ENCODE peak calls at places on chromosomes 7 and 10, in five cellular contexts. R is SHP77, G is COR-L47, Z is AG10803, O is lower leg skin. B is an unnamed sample.

GRCh38 chr7:77327932-77328628 is 88.1 kb downstream of the GSAP start:
- DNase-seq in R (peak), G (no peak), Z (no peak), O (no peak), B (no peak)

GRCh38 chr10:24310104-24310503 is 101.2 kb downstream of the KIAA1217 start:
- DNase-seq in R (no peak), G (no peak), Z (no peak), O (no peak), B (no peak)

GRCh38 chr10:3139135-3139910 is 33.3 kb downstream of the PITRM1 start:
- DNase-seq in R (no peak), G (no peak), Z (no peak), O (no peak), B (no peak)

GRCh38 chr7:90645784-90646183 is 49.7 kb downstream of the CDK14 start:
- DNase-seq in R (no peak), G (no peak), Z (no peak), O (no peak), B (no peak)

GRCh38 chr10:122162566-122163181 is 108.4 kb upstream of the BTBD16 start:
- DNase-seq in R (peak), G (peak), Z (no peak), O (no peak), B (no peak)

GRCh38 chr7:4882169-4882741 is 1.3 kb downstream of the RADIL start:
- DNase-seq in R (no peak), G (no peak), Z (peak), O (peak), B (no peak)

GRCh38 chr10:123633106-123633505 is 33.0 kb upstream of the GPR26 start:
- DNase-seq in R (no peak), G (no peak), Z (peak), O (peak), B (no peak)

GRCh38 chr10:71736570-71737355 is 17.2 kb upstream of the C10orf105 start:
- DNase-seq in R (no peak), G (no peak), Z (no peak), O (no peak), B (no peak)

GRCh38 chr10:95246582-95247051 is 44.2 kb downstream of the PDLIM1 start:
- DNase-seq in R (peak), G (peak), Z (peak), O (peak), B (peak)

GRCh38 chr10:61634711-61635110 is 28.0 kb upstream of the CABCOCO1 start:
- DNase-seq in R (no peak), G (no peak), Z (peak), O (no peak), B (no peak)

GRCh38 chr7:150978136-150978789 is at the start of gene KCNH2:
- DNase-seq in R (peak), G (peak), Z (no peak), O (no peak), B (peak)

GRCh38 chr7:66353547-66353946 is 148.4 kb downstream of the TPST1 start:
- DNase-seq in R (no peak), G (no peak), Z (peak), O (peak), B (no peak)

GRCh38 chr10:16408379-16408778 is 28.4 kb upstream of the PTER start:
- DNase-seq in R (no peak), G (peak), Z (no peak), O (no peak), B (no peak)

GRCh38 chr7:83921798-83922607 is 272.6 kb downstream of the SEMA3A start:
- DNase-seq in R (no peak), G (peak), Z (peak), O (no peak), B (peak)

GRCh38 chr10:98361131-98361633 is 53.8 kb downstream of the PYROXD2 start:
- DNase-seq in R (peak), G (no peak), Z (peak), O (peak), B (no peak)

GRCh38 chr7:103140061-103140460 is 8.8 kb downstream of the NAPEPLD start:
- DNase-seq in R (no peak), G (no peak), Z (peak), O (no peak), B (no peak)

GRCh38 chr10:113051456-113051855 is 101.4 kb downstream of the TCF7L2 start:
- DNase-seq in R (no peak), G (no peak), Z (peak), O (no peak), B (no peak)

GRCh38 chr7:65448824-65449504 is 75.3 kb downstream of the ZNF92 start:
- DNase-seq in R (no peak), G (no peak), Z (peak), O (no peak), B (no peak)

GRCh38 chr10:132243646-132244045 is 56.9 kb downstream of the DPYSL4 start:
- DNase-seq in R (no peak), G (no peak), Z (no peak), O (no peak), B (no peak)

GRCh38 chr7:37216923-37217322 is 231.7 kb downstream of the ELMO1 start:
- DNase-seq in R (no peak), G (no peak), Z (no peak), O (no peak), B (no peak)

GRCh38 chr10:120607710-120608703 is 151.0 kb downstream of the PLPP4 start:
- DNase-seq in R (no peak), G (no peak), Z (peak), O (no peak), B (no peak)

GRCh38 chr7:149719912-149720335 is 53.5 kb downstream of the ZNF467 start:
- DNase-seq in R (no peak), G (no peak), Z (no peak), O (peak), B (no peak)

GRCh38 chr7:18680576-18680975 is 185.0 kb downstream of the HDAC9 start:
- DNase-seq in R (no peak), G (no peak), Z (no peak), O (no peak), B (no peak)

GRCh38 chr10:71494470-71494869 is 97.8 kb downstream of the CDH23 start:
- DNase-seq in R (no peak), G (no peak), Z (no peak), O (no peak), B (no peak)

GRCh38 chr7:158948376-158948775 is 92.0 kb downstream of the DYNC2I1 start:
- DNase-seq in R (no peak), G (no peak), Z (no peak), O (no peak), B (no peak)

GRCh38 chr7:256461-256940 is 33.5 kb upstream of the FOXL3 start:
- DNase-seq in R (no peak), G (no peak), Z (no peak), O (no peak), B (no peak)

GRCh38 chr7:131068604-131069021 is 259.1 kb upstream of the MKLN1 start:
- DNase-seq in R (no peak), G (no peak), Z (peak), O (no peak), B (no peak)

GRCh38 chr10:73840056-73840402 is 28.6 kb upstream of the NDST2 start:
- DNase-seq in R (no peak), G (no peak), Z (no peak), O (no peak), B (no peak)

GRCh38 chr7:54161621-54162020 is 380.6 kb upstream of the VSTM2A start:
- DNase-seq in R (no peak), G (no peak), Z (no peak), O (no peak), B (no peak)

GRCh38 chr10:127278001-127278400 is 81.6 kb upstream of the INSYN2A start:
- DNase-seq in R (no peak), G (no peak), Z (peak), O (peak), B (peak)

GRCh38 chr10:34985823-34986222 is 104.3 kb downstream of the CUL2 start:
- DNase-seq in R (no peak), G (no peak), Z (no peak), O (peak), B (no peak)

GRCh38 chr7:128129224-128129864 is 98.1 kb upstream of the LRRC4 start:
- DNase-seq in R (no peak), G (no peak), Z (no peak), O (no peak), B (no peak)

GRCh38 chr10:32650246-32650655 is 204.3 kb downstream of the CCDC7 start:
- DNase-seq in R (no peak), G (no peak), Z (peak), O (no peak), B (no peak)

GRCh38 chr10:30151581-30152389 is 92.4 kb upstream of the JCAD start:
- DNase-seq in R (peak), G (no peak), Z (peak), O (no peak), B (no peak)

GRCh38 chr10:49577182-49577925 is 32.8 kb upstream of the SLC18A3 start:
- DNase-seq in R (no peak), G (no peak), Z (no peak), O (no peak), B (no peak)

GRCh38 chr10:122019414-122019975 is 30.5 kb downstream of the TACC2 start:
- DNase-seq in R (peak), G (no peak), Z (no peak), O (no peak), B (no peak)

GRCh38 chr10:43958964-43959363 is 310.3 kb upstream of the ZNF32 start:
- DNase-seq in R (no peak), G (no peak), Z (no peak), O (peak), B (no peak)

GRCh38 chr10:60044221-60044620 is 137.9 kb upstream of the CCDC6 start:
- DNase-seq in R (no peak), G (no peak), Z (peak), O (no peak), B (no peak)

GRCh38 chr7:21651697-21652096 is 108.9 kb downstream of the DNAH11 start:
- DNase-seq in R (no peak), G (no peak), Z (no peak), O (no peak), B (no peak)

B was measured in NCI-H1092.